ENCODE peak calls at places on chromosomes 5 and 9, in four cellular contexts. E is upper lobe of right lung, Z is SK-N-SH, P is ovary. U is an unnamed sample.
A peak's percentile ranks its signal among the peaks of the same experiment; 100 is the strongest.

GRCh38 chr9:98410185-98410697 is 154.8 kb upstream of the TBC1D2 start:
- DNase-seq in E (no peak), Z (peak; percentile 68), P (no peak), U (no peak)

GRCh38 chr9:31590091-31590490 is 794.4 kb upstream of the ACO1 start:
- DNase-seq in E (no peak), Z (no peak), P (no peak), U (no peak)

GRCh38 chr5:129771058-129771838 is 23.4 kb downstream of the MINAR2 start:
- DNase-seq in E (no peak), Z (peak; percentile 27), P (no peak), U (peak; percentile 57)

GRCh38 chr5:163260961-163261360 is 176.4 kb upstream of the CCNG1 start:
- DNase-seq in E (no peak), Z (no peak), P (no peak), U (no peak)

GRCh38 chr5:117488976-117489500 is 914.4 kb upstream of the SEMA6A start:
- DNase-seq in E (no peak), Z (no peak), P (no peak), U (no peak)

GRCh38 chr5:125595095-125595494 is 828.1 kb upstream of the GRAMD2B start:
- DNase-seq in E (peak; percentile 62), Z (no peak), P (peak; percentile 69), U (no peak)

GRCh38 chr9:132144708-132145365 is 17.0 kb upstream of the NTNG2 start:
- DNase-seq in E (no peak), Z (no peak), P (no peak), U (no peak)

GRCh38 chr5:155633338-155633957 is 619.9 kb downstream of the KIF4B start:
- DNase-seq in E (no peak), Z (no peak), P (no peak), U (no peak)

GRCh38 chr5:10684303-10685086 is 76.5 kb downstream of the DAP start:
- DNase-seq in E (no peak), Z (no peak), P (no peak), U (no peak)

GRCh38 chr9:128470560-128470959 is 14.8 kb downstream of the ODF2 start:
- DNase-seq in E (no peak), Z (no peak), P (no peak), U (no peak)

GRCh38 chr9:4550777-4551476 is 60.7 kb downstream of the SLC1A1 start:
- DNase-seq in E (no peak), Z (no peak), P (no peak), U (no peak)

GRCh38 chr9:86944974-86945867 is 2.1 kb downstream of the GAS1 start:
- DNase-seq in E (no peak), Z (peak; percentile 20), P (no peak), U (no peak)

GRCh38 chr9:96006961-96007360 is 131.5 kb downstream of the ERCC6L2 start:
- DNase-seq in E (no peak), Z (no peak), P (no peak), U (no peak)

GRCh38 chr9:36714161-36714560 is 141.5 kb downstream of the MELK start:
- DNase-seq in E (no peak), Z (no peak), P (no peak), U (no peak)

DNA sequence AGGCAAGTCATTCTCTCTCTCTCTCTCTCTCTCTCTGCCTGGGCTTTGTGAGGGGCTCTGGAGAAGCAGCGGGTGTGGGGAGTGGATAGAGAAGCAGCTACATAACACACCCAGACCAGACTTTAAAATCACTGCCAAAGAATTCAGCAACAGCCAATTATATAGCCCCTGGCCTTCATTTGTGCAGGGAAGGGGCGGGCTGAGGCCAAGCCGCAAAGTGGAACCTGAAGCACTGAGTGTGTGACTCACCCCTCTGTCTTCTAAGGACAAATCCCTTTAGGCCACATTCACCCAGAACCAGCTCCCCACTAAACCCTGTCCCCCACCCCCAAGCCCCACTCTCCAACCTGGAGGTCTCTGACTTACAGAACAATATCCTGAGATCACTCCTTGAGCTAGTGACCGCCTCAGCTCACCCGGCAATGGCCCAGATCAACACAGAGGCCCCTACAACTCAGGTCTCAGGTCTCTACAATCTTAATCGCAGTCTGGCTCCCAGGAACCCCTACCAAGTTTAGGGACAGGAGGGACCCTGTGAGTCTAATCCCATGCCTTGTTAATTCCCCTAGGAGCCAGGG is 6.0 kb downstream of the B4GALT1 start:
- DNase-seq in E (peak; percentile 87), Z (peak; percentile 62), P (peak; percentile 71), U (peak; percentile 76)
- H3K4me1 ChIP-seq in E (peaks cover 92% of the 10 kb centered on the region), Z (peaks cover 76% of the 10 kb centered on the region), P (peaks cover 40% of the 10 kb centered on the region), U (peaks cover 58% of the 10 kb centered on the region)

GRCh38 chr5:135386886-135387628 is 12.0 kb downstream of the MACROH2A1 start:
- DNase-seq in E (no peak), Z (no peak), P (no peak), U (no peak)
- H3K36me3 ChIP-seq in E (peaks cover 62% of the 10 kb centered on the region), Z (peaks cover 76% of the 10 kb centered on the region), P (no peaks in the 10 kb centered on the region), U (peaks cover 47% of the 10 kb centered on the region)

DNA sequence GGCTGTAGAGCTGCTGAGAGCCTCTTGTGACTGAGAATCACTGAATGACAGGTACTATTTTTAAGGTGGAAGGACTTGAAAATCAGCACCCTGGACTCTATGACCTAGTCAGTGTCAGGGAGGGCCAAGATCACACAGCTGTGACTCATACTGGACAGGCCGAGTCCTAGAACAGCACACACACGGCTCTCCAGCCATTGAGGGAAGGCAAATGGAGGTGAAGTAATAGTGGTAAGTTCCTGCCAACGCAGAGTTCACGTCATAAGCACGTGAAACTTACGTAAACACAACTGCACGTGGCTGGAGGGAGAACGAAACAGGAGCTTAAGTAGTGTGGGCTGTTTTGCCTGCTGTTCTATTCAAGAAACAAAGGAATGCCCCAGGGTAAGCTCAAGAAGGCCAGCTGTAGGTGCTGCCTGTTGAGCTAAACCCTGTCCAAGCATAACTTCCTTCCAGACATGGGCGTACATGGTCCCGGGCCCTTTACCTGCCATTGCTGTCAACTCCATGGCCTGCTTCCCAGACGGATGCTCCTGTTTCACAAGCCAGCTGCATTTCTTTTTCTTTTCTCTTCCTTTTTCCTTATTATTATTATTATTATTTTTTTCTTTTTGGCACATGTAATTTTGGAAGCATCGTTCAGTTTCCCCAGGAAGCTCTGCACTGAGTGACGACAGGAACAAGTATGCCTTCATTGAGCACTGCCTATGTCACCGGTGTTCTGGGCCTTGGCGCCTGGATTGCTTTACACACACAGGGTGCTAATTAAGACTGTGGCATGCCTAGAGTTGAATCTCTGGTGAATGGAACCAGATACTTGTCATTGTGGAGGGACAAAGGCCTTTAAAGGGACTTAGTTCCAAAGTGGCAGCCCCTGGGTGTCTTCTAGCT is 10.2 kb upstream of the LCP2 start:
- DNase-seq in E (peak; percentile 77), Z (no peak), P (peak; percentile 51), U (no peak)
- H3K4me1 ChIP-seq in E (peaks cover 27% of the 10 kb centered on the region), Z (peaks cover 13% of the 10 kb centered on the region), P (peaks cover 27% of the 10 kb centered on the region), U (no peaks in the 10 kb centered on the region)

GRCh38 chr9:122777052-122777451 is 11.7 kb upstream of the OR5C1 start:
- DNase-seq in E (no peak), Z (no peak), P (no peak), U (no peak)
- H3K36me3 ChIP-seq in E (no peaks in the 10 kb centered on the region), Z (no peaks in the 10 kb centered on the region), P (no peaks in the 10 kb centered on the region), U (no peaks in the 10 kb centered on the region)

DNA sequence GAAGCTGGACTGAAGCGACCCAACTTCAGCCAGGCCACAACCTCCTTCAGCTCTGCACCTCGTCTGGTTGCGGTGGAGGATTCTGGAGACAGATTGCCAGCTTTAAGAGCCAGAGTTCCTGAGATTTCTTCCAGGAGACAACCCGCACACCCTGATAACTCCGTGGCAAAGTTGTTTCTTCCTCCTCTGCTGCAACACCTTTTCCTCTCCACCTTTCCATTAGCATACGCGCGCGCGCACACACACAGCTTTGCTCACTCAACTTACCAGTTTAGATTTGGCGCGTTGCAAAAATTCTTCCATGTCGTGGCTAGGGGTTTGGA is 292 bp downstream of the PRUNE2 start:
- DNase-seq in E (no peak), Z (no peak), P (no peak), U (no peak)
- H3K4me1 ChIP-seq in E (peaks cover 10% of the 10 kb centered on the region), Z (no peaks in the 10 kb centered on the region), P (peaks cover 7% of the 10 kb centered on the region), U (no peaks in the 10 kb centered on the region)

GRCh38 chr5:38410304-38410990 is 146.0 kb downstream of the LIFR start:
- DNase-seq in E (no peak), Z (no peak), P (no peak), U (no peak)

GRCh38 chr5:38414348-38414747 is 142.1 kb downstream of the LIFR start:
- DNase-seq in E (no peak), Z (no peak), P (no peak), U (no peak)

GRCh38 chr5:38408446-38409175 is 147.8 kb downstream of the LIFR start:
- DNase-seq in E (no peak), Z (no peak), P (no peak), U (no peak)

GRCh38 chr5:38417658-38418017 is 138.8 kb downstream of the LIFR start:
- DNase-seq in E (no peak), Z (no peak), P (no peak), U (no peak)

DNA sequence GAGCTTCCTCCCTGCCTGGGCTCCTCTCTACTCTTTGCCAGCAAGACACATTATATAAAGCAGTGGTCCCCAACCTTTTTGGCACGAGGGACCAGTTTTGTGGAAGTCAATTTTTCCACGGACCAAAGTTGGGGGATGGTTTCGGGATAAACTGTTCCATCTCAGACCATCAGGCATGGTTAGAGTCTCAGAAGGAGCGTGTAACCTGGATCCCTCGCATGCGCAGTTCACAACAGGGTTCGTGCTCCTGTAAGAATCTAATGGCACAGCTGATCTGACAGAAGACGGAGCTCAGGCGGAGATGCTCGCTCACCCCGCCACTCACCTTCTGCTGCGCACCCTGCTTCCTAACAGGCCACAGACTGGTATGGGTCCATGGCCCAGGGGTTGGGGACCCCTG is 142.8 kb downstream of the LIFR start:
- DNase-seq in E (no peak), Z (no peak), P (no peak), U (no peak)
- H3K36me3 ChIP-seq in E (no peaks in the 10 kb centered on the region), Z (no peaks in the 10 kb centered on the region), P (no peaks in the 10 kb centered on the region), U (no peaks in the 10 kb centered on the region)

GRCh38 chr5:142320427-142320732 is 4.4 kb downstream of the SPRY4 start:
- DNase-seq in E (no peak), Z (no peak), P (no peak), U (no peak)

GRCh38 chr5:142319105-142319504 is 5.7 kb downstream of the SPRY4 start:
- DNase-seq in E (no peak), Z (no peak), P (no peak), U (no peak)

GRCh38 chr5:142320851-142321560 is 3.8 kb downstream of the SPRY4 start:
- DNase-seq in E (no peak), Z (peak; percentile 52), P (no peak), U (no peak)

GRCh38 chr5:142317673-142318261 is 7.1 kb downstream of the SPRY4 start:
- DNase-seq in E (no peak), Z (no peak), P (no peak), U (no peak)

GRCh38 chr5:142319560-142320426 is 5.0 kb downstream of the SPRY4 start:
- DNase-seq in E (no peak), Z (no peak), P (no peak), U (no peak)
- H3K4me1 ChIP-seq in E (peaks cover 67% of the 10 kb centered on the region), Z (peaks cover 63% of the 10 kb centered on the region), P (peaks cover 5% of the 10 kb centered on the region), U (peaks cover 4% of the 10 kb centered on the region)

GRCh38 chr5:171397190-171397589 is 9.5 kb downstream of the NPM1 start:
- DNase-seq in E (no peak), Z (no peak), P (no peak), U (no peak)
- H3K36me3 ChIP-seq in E (peaks cover 96% of the 10 kb centered on the region), Z (peaks cover 70% of the 10 kb centered on the region), P (no peaks in the 10 kb centered on the region), U (peaks cover 96% of the 10 kb centered on the region)

GRCh38 chr5:150492621-150493020 is 15.3 kb upstream of the NDST1 start:
- DNase-seq in E (no peak), Z (no peak), P (no peak), U (no peak)
- H3K4me1 ChIP-seq in E (peaks cover 75% of the 10 kb centered on the region), Z (peaks cover 55% of the 10 kb centered on the region), P (peaks cover 40% of the 10 kb centered on the region), U (peaks cover 1% of the 10 kb centered on the region)

U was measured in HAP-1.